ENCODE peak calls at places on chromosomes 1 and 21, in seven cellular contexts. H is fibroblast of lung, U is pancreas, X is OCI-LY7, S is WERI-Rb-1, M is body of pancreas, L is endodermal cell. G is an unnamed sample.
A peak's percentile ranks its signal among the peaks of the same experiment; 100 is the strongest.

GRCh38 chr1:152112885-152113432 is 2.3 kb downstream of the TCHH start:
- DNase-seq in S (no peak), L (no peak), H (no peak), M (no peak), X (no peak), U (no peak), G (no peak)

GRCh38 chr1:37474697-37475379 is 458 bp downstream of the ZC3H12A start:
- DNase-seq in S (no peak), H (no peak), L (no peak), U (peak; percentile 41), X (peak; percentile 30), M (peak; percentile 51), G (no peak)

GRCh38 chr1:14836426-14837140 is 238.1 kb downstream of the KAZN start:
- DNase-seq in H (no peak), L (no peak), X (no peak), M (no peak), U (no peak), S (no peak), G (no peak)

GRCh38 chr1:30366914-30367313 is 356.5 kb downstream of the MATN1 start:
- DNase-seq in U (no peak), S (no peak), L (peak; percentile 68), H (no peak), X (no peak), M (no peak), G (no peak)

GRCh38 chr21:27306821-27307746 is 340.2 kb upstream of the ADAMTS5 start:
- DNase-seq in S (no peak), M (no peak), L (no peak), H (peak; percentile 40), U (no peak), X (no peak), G (no peak)

GRCh38 chr1:12478612-12478985 is 139.4 kb downstream of the DHRS3 start:
- DNase-seq in H (no peak), M (no peak), U (no peak), X (no peak), L (no peak), S (no peak), G (no peak)

GRCh38 chr1:205570796-205571537 is 60.8 kb downstream of the ELK4 start:
- DNase-seq in X (no peak), U (no peak), L (no peak), M (no peak), S (peak; percentile 7), H (no peak), G (no peak)

GRCh38 chr1:197003132-197003531 is 25.8 kb downstream of the CFHR5 start:
- DNase-seq in M (no peak), H (no peak), L (no peak), X (no peak), S (no peak), U (no peak), G (no peak)

GRCh38 chr1:46362158-46362557 is 21.6 kb downstream of the NSUN4 start:
- DNase-seq in U (no peak), H (no peak), L (no peak), M (no peak), X (no peak), S (peak; percentile 74), G (no peak)

GRCh38 chr1:109821831-109822745 is 58.4 kb upstream of the EPS8L3 start:
- DNase-seq in H (peak; percentile 62), X (no peak), L (peak; percentile 38), S (no peak), U (no peak), M (no peak), G (no peak)

GRCh38 chr1:234262007-234262753 is 111.1 kb upstream of the COA6 start:
- DNase-seq in H (no peak), U (no peak), X (no peak), L (peak; percentile 57), M (peak; percentile 55), S (no peak), G (no peak)

GRCh38 chr1:36150296-36151132 is 1.2 kb upstream of the TRAPPC3 start:
- DNase-seq in H (peak; percentile 91), L (peak; percentile 97), U (peak; percentile 94), S (peak; percentile 99), X (peak; percentile 55), M (peak; percentile 95), G (peak; percentile 87)

GRCh38 chr1:161071886-161072371 is 2.2 kb upstream of the ARHGAP30 start:
- DNase-seq in L (peak; percentile 90), M (peak; percentile 86), S (peak; percentile 84), X (peak; percentile 70), H (peak; percentile 57), U (peak; percentile 70), G (no peak)

GRCh38 chr1:209823143-209824041 is 4.4 kb upstream of the UTP25 start:
- DNase-seq in H (peak; percentile 83), M (no peak), L (no peak), S (no peak), U (no peak), X (peak; percentile 61), G (no peak)

GRCh38 chr1:245365071-245365470 is 210.3 kb downstream of the KIF26B start:
- DNase-seq in H (no peak), S (no peak), X (peak; percentile 2), U (no peak), L (no peak), M (no peak), G (no peak)

GRCh38 chr1:51139474-51139873 is 37.4 kb downstream of the C1orf185 start:
- DNase-seq in M (no peak), L (no peak), X (peak; percentile 8), U (no peak), S (no peak), H (peak; percentile 11), G (no peak)

GRCh38 chr1:37946703-37947360 is at the start of gene INPP5B:
- DNase-seq in S (peak; percentile 93), L (peak; percentile 97), U (peak; percentile 92), X (peak; percentile 93), H (peak; percentile 92), M (peak; percentile 91), G (peak; percentile 65)

GRCh38 chr1:43272576-43273571 is 3.1 kb downstream of the TMEM125 start:
- DNase-seq in L (peak; percentile 21), X (no peak), H (no peak), U (peak; percentile 13), S (no peak), M (no peak), G (no peak)

GRCh38 chr1:243950166-243950565 is 100.1 kb upstream of the AKT3 start:
- DNase-seq in S (no peak), M (no peak), H (peak; percentile 68), U (no peak), L (no peak), X (no peak), G (peak; percentile 77)

GRCh38 chr1:17012775-17013501 is 1.2 kb upstream of the ATP13A2 start:
- DNase-seq in M (peak; percentile 71), H (no peak), L (peak; percentile 78), X (no peak), U (peak; percentile 55), S (no peak), G (no peak)

GRCh38 chr1:86924324-86924960 is 10.0 kb downstream of the HS2ST1 start:
- DNase-seq in M (no peak), X (no peak), L (no peak), S (no peak), H (no peak), U (no peak), G (no peak)
- TF ChIP-seq CTCF in M (no peak), X (no peak), L (no peak), S (no peak), H (no peak), U (no peak), G (no peak)

DNA sequence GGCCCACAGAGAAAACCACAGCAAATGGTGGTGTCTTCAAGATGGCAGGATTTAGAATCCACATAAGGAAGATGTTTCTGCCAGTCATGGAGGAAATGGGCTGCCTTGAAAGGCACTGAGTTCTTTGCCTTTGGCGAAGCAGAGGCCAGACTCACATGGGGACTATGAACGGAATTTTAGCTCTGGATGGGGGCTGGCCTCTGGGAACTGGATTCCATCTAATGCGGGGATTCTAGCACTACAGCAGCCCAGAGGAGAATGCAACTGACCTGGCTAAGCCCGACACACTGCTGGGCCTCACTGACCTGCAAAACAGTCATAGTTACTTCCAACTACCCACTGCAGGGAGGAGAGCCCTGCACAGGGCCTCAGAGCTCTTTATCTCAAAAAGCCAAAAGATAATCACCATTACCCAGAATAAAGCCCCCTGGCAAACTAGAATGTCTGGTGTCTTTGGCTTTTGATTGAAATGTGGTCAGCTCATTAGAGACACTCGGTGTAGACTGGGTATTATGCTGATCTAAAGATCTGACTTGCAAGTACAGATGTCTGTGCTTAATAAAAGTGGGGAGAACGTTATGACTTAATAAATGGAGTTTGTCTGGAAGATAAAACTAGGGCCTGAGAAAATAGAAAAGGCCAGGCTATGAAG is 11.6 kb downstream of the HCRTR1 start:
- DNase-seq in U (no peak), H (no peak), L (no peak), S (no peak), M (no peak), X (no peak), G (no peak)
- H3K27ac ChIP-seq in U (peak overlapping the region; percentile 54), H (no peak overlapping the region), L (no peak overlapping the region), S (no peak overlapping the region), M (no peak overlapping the region), X (no peak overlapping the region), G (no peak overlapping the region)

DNA sequence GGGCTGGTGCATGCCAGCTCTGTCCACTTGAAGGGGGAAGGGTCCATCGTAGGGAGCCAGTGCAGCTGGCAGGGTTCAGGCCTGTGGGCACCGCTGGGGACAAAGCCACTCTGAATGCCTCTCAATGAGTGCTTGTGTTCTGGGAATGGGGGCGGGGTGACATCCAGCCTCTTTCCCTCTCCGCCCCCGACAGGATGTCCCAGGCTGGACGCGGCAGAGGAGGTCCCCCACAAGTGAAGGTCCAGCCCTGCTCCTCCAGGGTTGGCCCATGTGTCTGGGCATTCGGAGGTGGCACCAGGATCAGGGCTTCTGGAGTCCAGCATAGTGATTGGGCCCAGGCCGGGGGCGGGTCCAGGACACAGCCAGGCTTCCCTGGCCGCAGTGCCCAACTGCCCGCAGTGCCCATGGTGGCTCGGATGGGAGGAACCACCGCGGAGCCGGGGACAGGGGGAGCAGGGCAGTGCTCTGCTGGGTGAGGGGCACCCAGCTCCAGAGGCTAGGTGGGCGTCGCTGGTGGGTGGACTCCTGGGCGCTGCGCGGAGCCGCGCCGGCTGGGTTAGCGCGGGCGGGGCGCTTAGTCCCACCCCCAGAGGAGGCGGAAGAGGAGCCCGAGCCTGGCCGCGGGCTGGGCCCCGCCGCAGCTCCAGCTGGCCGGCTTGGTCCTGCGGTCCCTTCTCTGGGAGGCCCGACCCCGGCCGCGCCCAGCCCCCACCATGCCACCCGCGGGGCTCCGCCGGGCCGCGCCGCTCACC is at the start of gene SHISA4:
- DNase-seq in M (peak; percentile 89), H (peak; percentile 47), U (peak; percentile 79), S (peak; percentile 74), X (no peak), L (peak; percentile 88), G (no peak)
- H3K4me3 ChIP-seq in M (peak within 1 kb of the TSS; percentile 51), H (peak within 1 kb of the TSS; percentile 70), U (peak within 1 kb of the TSS; percentile 67), S (peak within 1 kb of the TSS; percentile 58), X (no peak within 1 kb of the TSS), L (peak within 1 kb of the TSS; percentile 76), G (peak within 1 kb of the TSS; percentile 82)

DNA sequence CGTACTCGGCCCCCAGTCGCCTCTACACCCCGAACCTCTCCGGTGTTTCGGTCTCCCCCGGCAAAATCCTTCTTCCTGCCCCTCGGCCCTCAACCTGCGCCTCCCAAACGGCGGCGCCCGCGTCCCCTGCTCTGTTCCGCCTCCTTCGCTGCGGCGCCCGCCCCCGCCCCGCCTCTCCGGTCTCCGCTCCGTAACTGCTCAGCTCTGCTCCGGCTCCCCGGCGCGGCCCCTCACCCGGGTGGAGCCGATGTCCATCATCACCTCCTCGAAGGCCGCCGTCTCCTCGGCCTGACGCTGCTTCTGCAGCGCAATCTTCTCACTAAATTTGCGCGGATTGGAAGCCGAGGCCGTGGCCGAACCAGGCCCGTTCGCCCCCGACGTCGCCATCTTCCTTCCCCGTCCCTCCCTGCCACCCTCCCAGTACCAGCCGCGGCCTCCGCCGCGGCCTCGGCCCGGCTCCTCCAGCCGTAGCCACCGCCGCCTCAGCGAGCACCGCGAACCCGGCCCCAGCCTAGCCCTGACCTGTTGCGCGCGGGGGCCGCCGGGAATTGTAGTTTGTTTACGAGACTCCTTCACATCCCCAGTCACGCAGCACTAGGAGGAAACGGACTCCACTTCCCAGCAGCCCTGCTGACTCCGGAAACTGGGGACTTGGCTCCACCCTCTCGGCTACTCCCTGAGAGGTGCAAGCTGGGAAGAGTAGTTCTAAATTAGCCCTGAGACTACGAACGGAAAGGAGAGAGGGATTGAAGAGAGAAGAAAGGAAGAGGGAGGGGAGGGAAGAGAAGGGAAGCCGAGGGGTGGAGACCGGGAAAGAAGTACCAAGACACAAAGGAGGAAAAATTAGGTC is at the start of gene CRTC2:
- DNase-seq in H (peak; percentile 99), U (peak; percentile 99), S (peak; percentile 100), M (peak; percentile 99), X (peak; percentile 98), L (peak; percentile 99), G (peak; percentile 95)
- TF ChIP-seq CTCF in H (no peak), U (no peak), S (peak; percentile 14), M (no peak), X (peak; percentile 37), L (no peak), G (no peak)